ENCODE peak calls at places on chromosome 16, in four cellular contexts. V, W, O and D are unnamed samples.

GRCh38 chr16:30526137-30526822 is at the start of gene ZNF768:
- DNase-seq in V (peak), W (no peak), O (no peak), D (no peak)

GRCh38 chr16:3012828-3013420 is at the start of gene CLDN9:
- DNase-seq in V (no peak), W (no peak), O (no peak), D (no peak)

GRCh38 chr16:19872935-19873334 is 11.7 kb downstream of the GPRC5B start:
- DNase-seq in V (no peak), W (no peak), O (no peak), D (no peak)

GRCh38 chr16:25713785-25714570 is 22.2 kb downstream of the HS3ST4 start:
- DNase-seq in V (no peak), W (no peak), O (no peak), D (no peak)

GRCh38 chr16:55499951-55500350 is 8.9 kb upstream of the LPCAT2 start:
- DNase-seq in V (peak), W (peak), O (peak), D (peak)

GRCh38 chr16:80051040-80051439 is 450.5 kb upstream of the MAF start:
- DNase-seq in V (no peak), W (no peak), O (no peak), D (no peak)

GRCh38 chr16:73792199-73793108 is 504.2 kb upstream of the PSMD7 start:
- DNase-seq in V (no peak), W (no peak), O (no peak), D (no peak)

GRCh38 chr16:24005577-24005976 is 169.8 kb downstream of the PRKCB start:
- DNase-seq in V (no peak), W (no peak), O (no peak), D (no peak)

GRCh38 chr16:68760671-68761275 is 23.7 kb downstream of the CDH1 start:
- DNase-seq in V (peak), W (peak), O (no peak), D (no peak)